ENCODE peak calls at places on chromosome 1, in nine cellular contexts. One of them, this sample, is unnamed. For H3K4me1, the result is how much of the 10 kb centered on the place peaks cover.

GRCh38 chr1:152917794-152918193 is 9.4 kb downstream of the IVL start:
- DNase-seq in uterus: no peak
- DNase-seq in neural progenitor cell: no peak
- DNase-seq in lower lobe of right lung: no peak
- DNase-seq in Peyer's patch: no peak
- DNase-seq in heart left ventricle: no peak
- DNase-seq in small intestine: peak
- DNase-seq in SJSA1: no peak
- DNase-seq in stomach: no peak
- DNase-seq in this sample: no peak

GRCh38 chr1:44405041-44405803 is at the start of gene RNF220:
- DNase-seq in heart left ventricle: peak
- DNase-seq in stomach: peak
- DNase-seq in neural progenitor cell: peak
- DNase-seq in SJSA1: peak
- DNase-seq in lower lobe of right lung: peak
- DNase-seq in uterus: no peak
- DNase-seq in small intestine: peak
- DNase-seq in Peyer's patch: peak
- DNase-seq in this sample: peak

GRCh38 chr1:31155216-31155806 is 84.4 kb downstream of the NKAIN1 start:
- DNase-seq in stomach: peak
- DNase-seq in small intestine: peak
- DNase-seq in lower lobe of right lung: peak
- DNase-seq in heart left ventricle: peak
- DNase-seq in uterus: peak
- DNase-seq in SJSA1: peak
- DNase-seq in neural progenitor cell: peak
- DNase-seq in Peyer's patch: peak
- DNase-seq in this sample: peak

GRCh38 chr1:93556291-93556690 is 108.4 kb downstream of the FNBP1L start:
- DNase-seq in stomach: no peak
- DNase-seq in lower lobe of right lung: no peak
- DNase-seq in uterus: no peak
- DNase-seq in SJSA1: no peak
- DNase-seq in Peyer's patch: no peak
- DNase-seq in small intestine: peak
- DNase-seq in heart left ventricle: no peak
- DNase-seq in neural progenitor cell: no peak
- DNase-seq in this sample: no peak

GRCh38 chr1:63873751-63874150 is 99.9 kb downstream of the ROR1 start:
- DNase-seq in lower lobe of right lung: no peak
- DNase-seq in neural progenitor cell: no peak
- DNase-seq in SJSA1: no peak
- DNase-seq in uterus: no peak
- DNase-seq in stomach: no peak
- DNase-seq in small intestine: no peak
- DNase-seq in heart left ventricle: no peak
- DNase-seq in Peyer's patch: no peak
- DNase-seq in this sample: no peak

GRCh38 chr1:58848818-58849411 is 65.1 kb upstream of the JUN start:
- DNase-seq in uterus: peak
- DNase-seq in lower lobe of right lung: no peak
- DNase-seq in neural progenitor cell: peak
- DNase-seq in small intestine: peak
- DNase-seq in stomach: peak
- DNase-seq in Peyer's patch: peak
- DNase-seq in SJSA1: peak
- DNase-seq in heart left ventricle: peak
- DNase-seq in this sample: peak

GRCh38 chr1:84442256-84442655 is 36.8 kb upstream of the RPF1 start:
- DNase-seq in lower lobe of right lung: no peak
- DNase-seq in small intestine: peak
- DNase-seq in neural progenitor cell: peak
- DNase-seq in SJSA1: no peak
- DNase-seq in stomach: no peak
- DNase-seq in uterus: no peak
- DNase-seq in Peyer's patch: no peak
- DNase-seq in heart left ventricle: no peak
- DNase-seq in this sample: peak

GRCh38 chr1:178716111-178716510 is 8.9 kb upstream of the RALGPS2 start:
- DNase-seq in heart left ventricle: no peak
- DNase-seq in neural progenitor cell: no peak
- DNase-seq in lower lobe of right lung: no peak
- DNase-seq in stomach: no peak
- DNase-seq in small intestine: no peak
- DNase-seq in Peyer's patch: no peak
- DNase-seq in uterus: no peak
- DNase-seq in SJSA1: no peak
- DNase-seq in this sample: no peak

DNA sequence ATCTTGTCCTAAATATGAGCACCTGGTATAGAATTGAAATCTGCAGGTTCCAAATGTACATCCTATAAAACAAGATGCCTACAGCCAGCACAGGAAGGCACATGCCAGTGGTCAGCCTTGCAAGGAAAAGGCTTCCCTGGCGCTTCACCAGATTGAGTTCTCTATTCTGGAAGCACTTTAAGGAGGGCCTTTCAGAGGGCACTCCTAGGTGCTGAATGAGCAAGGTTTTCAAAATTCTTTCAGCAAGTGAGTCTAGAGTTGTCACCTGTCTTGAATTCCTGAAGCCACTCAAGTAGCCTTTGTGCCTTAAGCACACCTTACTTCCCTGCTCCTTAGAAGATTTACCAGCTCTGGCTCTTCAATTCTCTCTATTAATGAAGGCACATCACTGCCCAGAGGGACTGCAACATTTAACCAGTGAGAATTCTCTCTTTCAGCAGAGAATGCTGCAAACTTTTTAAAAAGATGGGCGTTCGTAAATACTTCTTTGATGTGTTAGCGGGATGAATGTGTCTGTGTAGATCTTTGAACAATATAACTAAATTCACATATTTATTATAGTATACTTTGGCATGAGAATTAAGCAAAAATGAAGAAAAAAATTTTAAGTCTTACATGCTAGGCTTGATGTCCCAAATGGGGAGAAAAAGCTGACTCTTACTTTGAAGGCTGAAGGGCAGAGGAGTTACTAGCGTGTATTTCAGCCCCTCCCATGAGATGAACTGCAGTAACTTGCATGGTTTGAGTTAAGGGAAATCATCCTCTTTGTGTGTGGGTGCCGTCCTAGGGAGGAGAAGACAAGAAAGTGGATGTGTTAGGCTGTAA is 162.0 kb downstream of the NTPCR start:
- DNase-seq in small intestine: no peak
- DNase-seq in heart left ventricle: no peak
- DNase-seq in Peyer's patch: no peak
- DNase-seq in lower lobe of right lung: no peak
- DNase-seq in stomach: no peak
- DNase-seq in uterus: no peak
- DNase-seq in SJSA1: no peak
- DNase-seq in neural progenitor cell: no peak
- DNase-seq in this sample: no peak
- H3K4me3 ChIP-seq in small intestine: no peak
- H3K4me3 ChIP-seq in heart left ventricle: no peak
- H3K4me3 ChIP-seq in Peyer's patch: no peak
- H3K4me3 ChIP-seq in lower lobe of right lung: no peak
- H3K4me3 ChIP-seq in stomach: no peak
- H3K4me3 ChIP-seq in uterus: no peak
- H3K4me3 ChIP-seq in SJSA1: no peak
- H3K4me3 ChIP-seq in neural progenitor cell: no peak
- H3K4me3 ChIP-seq in this sample: no peak

GRCh38 chr1:107897428-107898339 is 67.3 kb downstream of the VAV3 start:
- DNase-seq in uterus: no peak
- DNase-seq in heart left ventricle: no peak
- DNase-seq in small intestine: no peak
- DNase-seq in SJSA1: no peak
- DNase-seq in stomach: no peak
- DNase-seq in neural progenitor cell: no peak
- DNase-seq in lower lobe of right lung: no peak
- DNase-seq in Peyer's patch: peak
- DNase-seq in this sample: no peak

GRCh38 chr1:107896946-107897345 is 68.0 kb downstream of the VAV3 start:
- DNase-seq in heart left ventricle: no peak
- DNase-seq in small intestine: no peak
- DNase-seq in lower lobe of right lung: no peak
- DNase-seq in uterus: no peak
- DNase-seq in Peyer's patch: no peak
- DNase-seq in neural progenitor cell: no peak
- DNase-seq in SJSA1: no peak
- DNase-seq in stomach: no peak
- DNase-seq in this sample: no peak

GRCh38 chr1:107900083-107900945 is 64.7 kb downstream of the VAV3 start:
- DNase-seq in uterus: no peak
- DNase-seq in SJSA1: no peak
- DNase-seq in stomach: no peak
- DNase-seq in heart left ventricle: no peak
- DNase-seq in neural progenitor cell: no peak
- DNase-seq in small intestine: no peak
- DNase-seq in lower lobe of right lung: no peak
- DNase-seq in Peyer's patch: no peak
- DNase-seq in this sample: no peak

GRCh38 chr1:107895403-107896181 is 69.4 kb downstream of the VAV3 start:
- DNase-seq in stomach: peak
- DNase-seq in heart left ventricle: no peak
- DNase-seq in uterus: no peak
- DNase-seq in Peyer's patch: peak
- DNase-seq in SJSA1: no peak
- DNase-seq in lower lobe of right lung: no peak
- DNase-seq in neural progenitor cell: no peak
- DNase-seq in small intestine: no peak
- DNase-seq in this sample: no peak

GRCh38 chr1:107899655-107900054 is 65.3 kb downstream of the VAV3 start:
- DNase-seq in uterus: no peak
- DNase-seq in neural progenitor cell: no peak
- DNase-seq in SJSA1: no peak
- DNase-seq in heart left ventricle: no peak
- DNase-seq in Peyer's patch: no peak
- DNase-seq in small intestine: no peak
- DNase-seq in stomach: no peak
- DNase-seq in lower lobe of right lung: no peak
- DNase-seq in this sample: no peak
- H3K4me1 ChIP-seq in uterus: under half
- H3K4me1 ChIP-seq in neural progenitor cell: under half
- H3K4me1 ChIP-seq in SJSA1: under half
- H3K4me1 ChIP-seq in heart left ventricle: under half
- H3K4me1 ChIP-seq in Peyer's patch: under half
- H3K4me1 ChIP-seq in small intestine: under half
- H3K4me1 ChIP-seq in stomach: under half
- H3K4me1 ChIP-seq in lower lobe of right lung: under half
- H3K4me1 ChIP-seq in this sample: under half

GRCh38 chr1:1431006-1431844 is 4.3 kb upstream of the VWA1 start:
- DNase-seq in stomach: no peak
- DNase-seq in SJSA1: no peak
- DNase-seq in small intestine: no peak
- DNase-seq in lower lobe of right lung: no peak
- DNase-seq in neural progenitor cell: no peak
- DNase-seq in uterus: no peak
- DNase-seq in heart left ventricle: peak
- DNase-seq in Peyer's patch: no peak
- DNase-seq in this sample: no peak

GRCh38 chr1:1432951-1433803 is 2.3 kb upstream of the VWA1 start:
- DNase-seq in neural progenitor cell: peak
- DNase-seq in lower lobe of right lung: peak
- DNase-seq in SJSA1: peak
- DNase-seq in uterus: peak
- DNase-seq in small intestine: peak
- DNase-seq in stomach: peak
- DNase-seq in heart left ventricle: peak
- DNase-seq in Peyer's patch: peak
- DNase-seq in this sample: peak

GRCh38 chr1:1432566-1432950 is 2.9 kb upstream of the VWA1 start:
- DNase-seq in stomach: no peak
- DNase-seq in neural progenitor cell: no peak
- DNase-seq in small intestine: no peak
- DNase-seq in SJSA1: no peak
- DNase-seq in uterus: no peak
- DNase-seq in heart left ventricle: no peak
- DNase-seq in lower lobe of right lung: no peak
- DNase-seq in Peyer's patch: no peak
- DNase-seq in this sample: no peak

GRCh38 chr1:1430114-1430982 is 5.1 kb upstream of the VWA1 start:
- DNase-seq in SJSA1: peak
- DNase-seq in heart left ventricle: peak
- DNase-seq in uterus: peak
- DNase-seq in neural progenitor cell: peak
- DNase-seq in Peyer's patch: peak
- DNase-seq in small intestine: no peak
- DNase-seq in lower lobe of right lung: peak
- DNase-seq in stomach: peak
- DNase-seq in this sample: peak

GRCh38 chr1:1431845-1432565 is 3.5 kb upstream of the VWA1 start:
- DNase-seq in uterus: peak
- DNase-seq in Peyer's patch: no peak
- DNase-seq in small intestine: no peak
- DNase-seq in heart left ventricle: peak
- DNase-seq in neural progenitor cell: peak
- DNase-seq in SJSA1: peak
- DNase-seq in lower lobe of right lung: peak
- DNase-seq in stomach: peak
- DNase-seq in this sample: peak
- H3K4me3 ChIP-seq in uterus: no peak
- H3K4me3 ChIP-seq in Peyer's patch: no peak
- H3K4me3 ChIP-seq in small intestine: no peak
- H3K4me3 ChIP-seq in heart left ventricle: peak
- H3K4me3 ChIP-seq in neural progenitor cell: no peak
- H3K4me3 ChIP-seq in SJSA1: no peak
- H3K4me3 ChIP-seq in lower lobe of right lung: peak
- H3K4me3 ChIP-seq in stomach: no peak
- H3K4me3 ChIP-seq in this sample: no peak

DNA sequence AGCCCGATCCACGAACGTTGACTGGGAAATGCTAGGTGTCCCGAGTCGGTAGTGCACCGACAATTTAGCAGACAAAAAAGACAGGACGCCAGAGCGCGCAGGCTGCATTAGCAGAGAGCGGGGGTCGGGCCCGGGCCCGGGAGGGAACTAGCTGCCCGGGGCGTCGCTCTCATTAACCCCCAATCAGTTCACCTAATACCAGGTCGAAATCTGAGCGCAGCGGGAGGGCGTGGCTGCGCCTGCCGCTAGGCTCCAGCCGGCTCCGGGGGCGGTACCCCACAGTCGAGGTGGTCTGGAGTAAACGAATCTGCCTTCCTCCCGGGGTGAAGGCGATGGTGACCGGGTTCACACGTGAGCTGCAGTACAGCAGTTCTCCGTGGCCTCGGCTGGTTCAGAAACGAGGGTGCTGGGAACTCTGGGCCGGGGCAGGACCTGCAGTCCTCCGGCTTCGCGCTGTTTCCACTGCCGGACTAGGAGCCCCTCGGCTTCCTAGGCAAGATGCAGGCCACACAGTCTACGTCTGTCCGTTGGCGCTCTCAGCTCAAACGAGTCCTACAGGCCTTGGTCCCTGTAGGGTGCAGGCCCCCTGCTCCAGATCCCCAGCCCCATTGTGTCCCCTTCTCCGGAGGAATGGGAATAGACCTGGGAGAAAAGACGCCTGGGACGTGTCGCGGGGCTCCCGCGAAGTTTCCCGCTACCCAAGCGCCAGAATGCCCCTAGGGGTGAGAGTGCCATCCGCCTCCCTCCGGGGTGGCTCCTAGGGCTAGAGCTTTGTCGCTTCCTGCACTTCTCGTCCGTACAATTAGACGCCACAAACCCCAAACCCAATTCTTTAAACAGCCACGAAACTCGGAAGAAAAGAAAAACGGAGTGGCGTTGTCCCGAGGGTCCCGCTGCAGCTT is 2.0 kb downstream of the GFI1 start:
- DNase-seq in SJSA1: no peak
- DNase-seq in small intestine: no peak
- DNase-seq in Peyer's patch: peak
- DNase-seq in uterus: no peak
- DNase-seq in stomach: peak
- DNase-seq in heart left ventricle: no peak
- DNase-seq in neural progenitor cell: peak
- DNase-seq in lower lobe of right lung: peak
- DNase-seq in this sample: no peak
- H3K4me1 ChIP-seq in SJSA1: under half
- H3K4me1 ChIP-seq in small intestine: under half
- H3K4me1 ChIP-seq in Peyer's patch: half or more
- H3K4me1 ChIP-seq in uterus: under half
- H3K4me1 ChIP-seq in stomach: half or more
- H3K4me1 ChIP-seq in heart left ventricle: half or more
- H3K4me1 ChIP-seq in neural progenitor cell: half or more
- H3K4me1 ChIP-seq in lower lobe of right lung: half or more
- H3K4me1 ChIP-seq in this sample: half or more

This sample was measured in heart right ventricle.